ENCODE peak calls at places on chromosomes 4 and X, in nine cellular contexts. N, A, C, P, R, I, E, K and Z are unnamed samples.

GRCh38 chrX:72348247-72348979 is 42.7 kb upstream of the CITED1 start:
- DNase-seq in P (no peak), A (no peak), N (no peak), E (no peak), C (no peak), R (no peak), I (no peak), K (no peak), Z (no peak)

GRCh38 chrX:63661676-63662075 is 123.3 kb downstream of the ARHGEF9 start:
- DNase-seq in N (no peak), C (no peak), K (no peak), P (no peak), R (no peak), A (no peak), E (no peak), I (no peak), Z (no peak)

GRCh38 chr4:87128006-87128705 is 92.3 kb downstream of the KLHL8 start:
- DNase-seq in P (no peak), N (no peak), K (no peak), E (no peak), R (no peak), A (no peak), C (no peak), I (no peak), Z (no peak)

GRCh38 chrX:1894656-1895055 is 279.8 kb downstream of the ASMT start:
- DNase-seq in E (no peak), R (no peak), P (no peak), I (no peak), A (no peak), N (no peak), C (no peak), K (no peak), Z (no peak)

GRCh38 chr4:8913858-8914460 is 42.3 kb upstream of the HMX1 start:
- DNase-seq in I (no peak), R (no peak), C (no peak), P (peak), N (no peak), E (no peak), A (no peak), K (no peak), Z (peak)

GRCh38 chr4:14743172-14743571 is 259.1 kb upstream of the CPEB2 start:
- DNase-seq in P (no peak), C (peak), A (no peak), N (no peak), E (no peak), I (peak), K (no peak), R (no peak), Z (no peak)

GRCh38 chr4:70873216-70873615 is 29.0 kb upstream of the MOB1B start:
- DNase-seq in I (no peak), N (no peak), A (no peak), K (no peak), P (no peak), E (no peak), C (no peak), R (no peak), Z (no peak)

GRCh38 chr4:39846705-39847104 is 131.0 kb downstream of the PDS5A start:
- DNase-seq in N (no peak), A (no peak), R (no peak), K (no peak), I (no peak), C (no peak), P (no peak), E (no peak), Z (no peak)

GRCh38 chr4:8613421-8614364 is 21.1 kb downstream of the CPZ start:
- DNase-seq in I (no peak), P (no peak), R (no peak), A (no peak), E (no peak), K (no peak), C (no peak), N (no peak), Z (no peak)

GRCh38 chr4:167826281-167826680 is 266.1 kb upstream of the ANXA10 start:
- DNase-seq in E (no peak), N (no peak), P (no peak), C (no peak), I (peak), R (no peak), A (no peak), K (no peak), Z (no peak)

GRCh38 chr4:56424697-56425514 is 10.5 kb downstream of the PPAT start:
- DNase-seq in E (no peak), C (peak), P (no peak), A (peak), K (no peak), R (peak), N (no peak), I (peak), Z (no peak)

DNA sequence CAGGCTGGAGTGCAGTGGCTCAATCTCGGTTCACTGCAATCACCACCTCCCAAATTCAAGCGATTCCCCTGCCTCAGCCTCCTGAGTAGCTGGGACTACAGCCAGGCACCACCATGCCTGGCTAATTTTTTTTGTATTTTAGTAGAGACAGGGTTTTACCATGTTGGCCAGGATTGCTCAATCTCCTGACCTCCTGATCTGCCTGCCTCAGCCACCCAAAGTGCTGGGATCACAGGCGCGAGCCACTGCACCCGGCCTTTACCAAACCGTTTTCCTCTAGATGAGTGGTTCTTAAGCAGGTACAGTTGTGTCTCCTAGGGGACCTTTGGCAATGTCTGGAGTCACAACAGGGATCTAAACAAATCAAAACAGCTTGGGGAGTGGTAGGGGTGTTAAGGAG is 11.6 kb downstream of the AMELX start:
- DNase-seq in E (no peak), P (no peak), A (no peak), R (no peak), K (no peak), C (no peak), I (no peak), N (no peak), Z (no peak)
- TF ChIP-seq CTCF in E (no peak), P (no peak), A (no peak), R (no peak), K (no peak), C (no peak), I (no peak), N (no peak), Z (no peak)

DNA sequence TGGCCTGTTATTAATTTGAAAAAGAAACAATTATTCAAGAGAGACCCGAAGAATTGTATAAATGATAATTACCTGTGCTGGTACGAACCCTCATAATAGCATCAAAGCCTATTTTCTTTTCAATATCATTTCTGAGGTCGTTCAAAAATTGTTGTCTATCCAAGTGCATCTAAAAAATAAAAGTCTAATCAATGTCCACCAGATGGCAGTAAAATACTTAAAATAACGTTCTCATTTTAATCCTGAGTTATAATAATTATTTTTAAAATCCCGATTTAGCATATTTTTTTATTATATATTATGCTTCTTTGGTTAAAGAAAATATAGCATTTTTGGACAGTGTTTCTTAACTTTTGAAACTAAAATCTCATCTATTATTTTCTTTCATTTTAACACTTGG is 55.7 kb downstream of the METTL14 start:
- DNase-seq in A (peak), C (no peak), E (no peak), N (peak), K (no peak), P (no peak), I (peak), R (no peak), Z (no peak)
- TF ChIP-seq CTCF in A (no peak), C (no peak), E (peak), N (peak), K (peak), P (peak), I (peak), R (peak), Z (peak)

DNA sequence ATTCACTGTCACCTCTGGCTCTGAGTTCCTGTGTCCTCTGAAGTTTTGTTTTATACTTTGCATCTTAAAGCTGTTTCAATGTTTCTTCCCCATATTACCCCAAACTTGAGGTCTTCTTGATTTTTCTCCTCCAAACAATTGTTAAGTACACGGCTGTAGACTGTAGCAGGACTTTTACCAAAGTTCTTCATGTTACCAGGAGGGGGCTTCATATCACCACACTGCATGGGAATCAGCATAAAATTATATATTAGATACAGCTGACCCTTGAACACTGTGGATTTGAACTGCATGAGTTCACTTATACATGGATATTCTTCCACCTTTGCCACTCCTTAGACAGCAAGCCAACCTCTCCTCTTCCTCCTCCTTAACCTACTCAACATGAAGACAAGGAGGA is 56.6 kb downstream of the SPATA18 start:
- DNase-seq in K (no peak), P (no peak), E (no peak), C (no peak), N (no peak), A (no peak), R (no peak), I (peak), Z (no peak)
- TF ChIP-seq CTCF in K (no peak), P (no peak), E (no peak), C (peak), N (peak), A (no peak), R (no peak), I (peak), Z (peak)

DNA sequence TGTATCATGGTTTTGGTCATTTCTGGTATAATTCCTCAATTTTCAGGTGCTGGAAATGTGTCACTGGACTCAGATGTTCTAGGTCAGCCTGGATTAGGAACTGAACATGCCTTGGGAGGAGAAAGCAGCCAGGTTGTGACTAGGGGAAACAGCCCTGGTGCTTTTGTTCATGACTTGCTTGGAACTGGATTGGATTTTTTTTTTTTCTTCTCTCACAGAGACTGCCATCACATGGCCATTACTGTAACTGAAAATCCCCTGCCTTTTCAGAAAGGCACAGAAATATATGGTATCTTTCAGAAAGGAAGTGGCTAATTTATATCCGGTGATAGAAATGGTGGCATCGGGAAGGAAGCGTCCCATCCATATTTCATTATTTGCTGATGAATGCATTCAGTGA is 34.6 kb downstream of the SEPTIN11 start:
- DNase-seq in A (peak), E (no peak), P (no peak), C (no peak), R (no peak), N (no peak), K (no peak), I (peak), Z (no peak)
- TF ChIP-seq CTCF in A (peak), E (no peak), P (peak), C (peak), R (peak), N (peak), K (peak), I (peak), Z (peak)

GRCh38 chr4:74157116-74157742 is 689 bp upstream of the MTHFD2L start:
- DNase-seq in K (no peak), A (no peak), I (no peak), N (no peak), C (peak), R (no peak), E (no peak), P (no peak), Z (no peak)
- TF ChIP-seq CTCF in K (no peak), A (no peak), I (no peak), N (no peak), C (no peak), R (no peak), E (no peak), P (no peak), Z (no peak)

DNA sequence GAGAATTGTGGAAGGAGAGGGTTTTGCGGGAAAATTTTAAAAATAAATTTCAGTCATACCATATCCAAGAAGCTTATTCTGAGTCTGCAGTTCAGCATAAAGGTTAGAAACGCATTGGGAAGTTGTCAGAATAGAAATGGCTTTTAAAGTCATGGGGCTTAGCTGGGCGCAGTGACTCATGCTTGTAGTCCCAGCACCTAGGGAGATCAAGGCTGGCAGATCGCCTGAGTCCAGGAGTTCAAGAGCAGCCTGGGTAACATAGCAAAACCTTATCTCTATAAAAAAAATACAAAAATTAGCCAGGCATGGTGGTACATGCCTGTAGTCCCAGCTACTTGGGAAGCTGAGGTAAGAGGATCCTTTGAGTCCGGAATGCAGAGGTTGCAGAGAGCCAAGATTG is 3.9 kb upstream of the PLA2G12A start:
- DNase-seq in R (no peak), C (no peak), A (no peak), N (no peak), K (no peak), I (no peak), E (no peak), P (no peak), Z (no peak)
- TF ChIP-seq CTCF in R (no peak), C (no peak), A (no peak), N (no peak), K (no peak), I (no peak), E (no peak), P (no peak), Z (no peak)

GRCh38 chr4:16585053-16585452 is 313.4 kb downstream of the LDB2 start:
- DNase-seq in I (no peak), K (no peak), R (no peak), P (no peak), E (no peak), C (no peak), A (no peak), N (no peak), Z (no peak)

GRCh38 chr4:16581117-16581516 is 317.3 kb downstream of the LDB2 start:
- DNase-seq in I (no peak), C (no peak), E (no peak), R (no peak), N (no peak), P (no peak), K (no peak), A (no peak), Z (no peak)

GRCh38 chr4:16582036-16582435 is 316.4 kb downstream of the LDB2 start:
- DNase-seq in A (no peak), C (no peak), I (no peak), N (no peak), R (no peak), K (no peak), P (no peak), E (no peak), Z (no peak)

GRCh38 chr4:16583764-16584163 is 314.7 kb downstream of the LDB2 start:
- DNase-seq in P (no peak), I (no peak), C (peak), E (no peak), R (no peak), K (no peak), N (no peak), A (no peak), Z (no peak)

GRCh38 chr4:16582526-16582925 is 315.9 kb downstream of the LDB2 start:
- DNase-seq in C (no peak), R (no peak), A (peak), N (no peak), K (no peak), I (peak), E (peak), P (no peak), Z (no peak)
- TF ChIP-seq CTCF in C (peak), R (no peak), A (peak), N (peak), K (no peak), I (peak), E (peak), P (no peak), Z (peak)